ENCODE peak calls at places on chromosomes 2 and 18, in ten cellular contexts. R is NCI-H1092 treated with DMSO at 0.1 percent for 48 hours; W is activated gamma-delta T cell treated with Interleukin-2 at 50 U/mL for 16 hours; M is amniotic stem cell; H is activated CD4-positive, alpha-beta T cell treated with anti-CD3 and anti-CD28 coated beads for 1 hour; C is T-helper 2 cell; V is pancreas; O is neural crest cell; J is stromal cell of bone marrow; Y is RWPE1. S is an unnamed sample.

GRCh38 chr2:162090109-162090508 is 16.1 kb upstream of the DPP4 start:
- DNase-seq in R (no peak), W (no peak), M (no peak), H (no peak), C (no peak), V (no peak), O (no peak), J (no peak), Y (no peak), S (no peak)

GRCh38 chr2:200089756-200090109 is 134.4 kb downstream of the MAIP1 start:
- DNase-seq in R (no peak), W (no peak), M (no peak), H (no peak), C (no peak), V (no peak), O (no peak), J (no peak), Y (no peak), S (no peak)

GRCh38 chr2:232431705-232432590 is 24.0 kb upstream of the ALPI start:
- DNase-seq in R (no peak), W (peak), M (no peak), H (no peak), C (no peak), V (no peak), O (no peak), J (no peak), Y (no peak), S (no peak)

GRCh38 chr18:46607926-46608325 is 49.1 kb downstream of the LOXHD1 start:
- DNase-seq in R (no peak), W (no peak), M (no peak), H (no peak), C (no peak), V (no peak), O (no peak), J (no peak), Y (no peak), S (no peak)

GRCh38 chr2:47270421-47270820 is 115.3 kb upstream of the STPG4 start:
- DNase-seq in R (no peak), W (no peak), M (no peak), H (no peak), C (no peak), V (no peak), O (no peak), J (no peak), Y (no peak), S (no peak)

GRCh38 chr18:79522451-79523220 is 126.9 kb downstream of the NFATC1 start:
- DNase-seq in R (no peak), W (peak), M (no peak), H (peak), C (no peak), V (no peak), O (no peak), J (no peak), Y (no peak), S (peak)

GRCh38 chr18:60809937-60810336 is 437.4 kb upstream of the MC4R start:
- DNase-seq in R (no peak), W (no peak), M (no peak), H (no peak), C (no peak), V (no peak), O (no peak), J (no peak), Y (no peak), S (no peak)

GRCh38 chr2:224039080-224039769 is at the start of gene SERPINE2:
- DNase-seq in R (peak), W (peak), M (peak), H (peak), C (no peak), V (peak), O (peak), J (no peak), Y (peak), S (peak)

GRCh38 chr18:68797901-68798300 is at the start of gene CCDC102B:
- DNase-seq in R (peak), W (no peak), M (no peak), H (no peak), C (no peak), V (no peak), O (no peak), J (peak), Y (no peak), S (no peak)

GRCh38 chr2:238025741-238026360 is 35.0 kb upstream of the SCLY start:
- DNase-seq in R (no peak), W (no peak), M (no peak), H (no peak), C (no peak), V (no peak), O (no peak), J (no peak), Y (no peak), S (no peak)